ENCODE peak calls at places on chromosome 13, in six cellular contexts. S is endodermal cell; K is CD8-positive, alpha-beta T cell; F is heart right ventricle; A is naive thymus-derived CD4-positive, alpha-beta T cell; B is fibroblast of lung. I is an unnamed sample.
A peak's percentile ranks its signal among the peaks of the same experiment; 100 is the strongest.

GRCh38 chr13:37769545-37769944 is 100.0 kb downstream of the TRPC4 start:
- DNase-seq in S (no peak), K (no peak), F (no peak), A (no peak), B (no peak), I (no peak)

GRCh38 chr13:30559274-30559673 is 58.4 kb upstream of the USPL1 start:
- DNase-seq in S (no peak), K (no peak), F (no peak), A (no peak), B (no peak), I (no peak)

GRCh38 chr13:48231080-48231479 is 1.9 kb upstream of the ITM2B start:
- DNase-seq in S (no peak), K (no peak), F (no peak), A (no peak), B (peak; percentile 55), I (no peak)

GRCh38 chr13:48304132-48304876 is 753 bp downstream of the RB1 start:
- DNase-seq in S (no peak), K (no peak), F (peak; percentile 21), A (peak; percentile 62), B (peak; percentile 61), I (peak; percentile 36)

GRCh38 chr13:33347866-33348265 is 62.3 kb upstream of the STARD13 start:
- DNase-seq in S (no peak), K (no peak), F (no peak), A (no peak), B (no peak), I (no peak)

GRCh38 chr13:101149735-101150380 is 266.4 kb downstream of the NALCN start:
- DNase-seq in S (peak; percentile 76), K (no peak), F (no peak), A (no peak), B (peak; percentile 71), I (no peak)

GRCh38 chr13:27481766-27482165 is 31.4 kb upstream of the MTIF3 start:
- DNase-seq in S (peak; percentile 96), K (no peak), F (no peak), A (peak; percentile 9), B (peak; percentile 27), I (no peak)

GRCh38 chr13:106762711-106763110 is 194.8 kb upstream of the ARGLU1 start:
- DNase-seq in S (no peak), K (no peak), F (no peak), A (no peak), B (no peak), I (no peak)

GRCh38 chr13:41547253-41548000 is 90.1 kb downstream of the RGCC start:
- DNase-seq in S (peak; percentile 63), K (no peak), F (peak; percentile 64), A (no peak), B (no peak), I (no peak)

GRCh38 chr13:48369988-48370387 is 42.9 kb downstream of the LPAR6 start:
- DNase-seq in S (no peak), K (no peak), F (no peak), A (no peak), B (no peak), I (no peak)

GRCh38 chr13:100063333-100063732 is 25.6 kb upstream of the PCCA start:
- DNase-seq in S (no peak), K (no peak), F (no peak), A (no peak), B (peak; percentile 80), I (no peak)

GRCh38 chr13:106597190-106597589 is 29.3 kb upstream of the ARGLU1 start:
- DNase-seq in S (no peak), K (no peak), F (peak; percentile 72), A (no peak), B (no peak), I (no peak)

GRCh38 chr13:35512271-35512920 is 35.9 kb upstream of the MAB21L1 start:
- DNase-seq in S (no peak), K (no peak), F (no peak), A (no peak), B (peak; percentile 97), I (no peak)

GRCh38 chr13:37889102-37889501 is 19.5 kb upstream of the TRPC4 start:
- DNase-seq in S (no peak), K (no peak), F (no peak), A (no peak), B (peak; percentile 35), I (no peak)

GRCh38 chr13:82878536-82878935 is 1003.7 kb downstream of the SLITRK1 start:
- DNase-seq in S (no peak), K (no peak), F (no peak), A (no peak), B (peak; percentile 22), I (no peak)

GRCh38 chr13:110297011-110297410 is 9.9 kb downstream of the COL4A1 start:
- DNase-seq in S (peak; percentile 81), K (no peak), F (no peak), A (no peak), B (no peak), I (no peak)

GRCh38 chr13:110300090-110300815 is 6.7 kb downstream of the COL4A1 start:
- DNase-seq in S (no peak), K (no peak), F (no peak), A (no peak), B (peak; percentile 67), I (no peak)

GRCh38 chr13:110298221-110298565 is 8.8 kb downstream of the COL4A1 start:
- DNase-seq in S (no peak), K (no peak), F (no peak), A (no peak), B (peak; percentile 36), I (no peak)

GRCh38 chr13:110297771-110298170 is 9.2 kb downstream of the COL4A1 start:
- DNase-seq in S (no peak), K (no peak), F (no peak), A (no peak), B (peak; percentile 57), I (no peak)

GRCh38 chr13:110298566-110299321 is 8.2 kb downstream of the COL4A1 start:
- DNase-seq in S (peak; percentile 76), K (no peak), F (peak; percentile 48), A (no peak), B (peak; percentile 38), I (no peak)
- H3K4me1 ChIP-seq in S (peaks cover 40% of the 10 kb centered on the region), K (no peaks in the 10 kb centered on the region), F (peaks cover 93% of the 10 kb centered on the region), A (no peaks in the 10 kb centered on the region), B (peaks cover 35% of the 10 kb centered on the region), I (no peaks in the 10 kb centered on the region)

GRCh38 chr13:112348642-112349345 is 27.4 kb upstream of the SPACA7 start:
- DNase-seq in S (no peak), K (no peak), F (no peak), A (no peak), B (no peak), I (no peak)

GRCh38 chr13:112349681-112350080 is 26.5 kb upstream of the SPACA7 start:
- DNase-seq in S (no peak), K (no peak), F (no peak), A (no peak), B (no peak), I (no peak)

GRCh38 chr13:112345826-112346172 is 30.4 kb upstream of the SPACA7 start:
- DNase-seq in S (no peak), K (no peak), F (no peak), A (no peak), B (no peak), I (no peak)

GRCh38 chr13:112346173-112346898 is 29.8 kb upstream of the SPACA7 start:
- DNase-seq in S (peak; percentile 80), K (no peak), F (no peak), A (no peak), B (no peak), I (no peak)

DNA sequence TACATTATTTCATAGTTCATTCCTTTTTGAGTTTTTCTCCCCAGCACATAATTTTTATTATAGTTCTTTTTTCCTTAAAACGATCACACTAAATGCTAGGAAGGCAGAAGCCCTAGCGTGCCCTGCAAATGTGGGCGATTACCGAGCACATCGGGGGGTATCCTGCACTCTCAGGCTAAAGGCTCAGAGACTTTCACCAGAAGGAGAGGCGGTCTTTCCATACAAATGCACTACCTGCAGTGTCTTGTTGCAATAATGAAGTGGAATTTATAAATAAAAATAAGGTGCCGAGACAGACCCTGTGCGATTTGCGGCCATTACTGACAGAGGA is 29.3 kb upstream of the SPACA7 start:
- DNase-seq in S (peak; percentile 85), K (no peak), F (no peak), A (no peak), B (no peak), I (no peak)
- H3K27me3 ChIP-seq in S (peaks cover 34% of the 10 kb centered on the region), K (no peaks in the 10 kb centered on the region), F (peaks cover 58% of the 10 kb centered on the region), A (no peaks in the 10 kb centered on the region), B (no peaks in the 10 kb centered on the region), I (no peaks in the 10 kb centered on the region)

GRCh38 chr13:113969311-113969972 is 4.4 kb downstream of the C13orf46 start:
- DNase-seq in S (no peak), K (no peak), F (no peak), A (no peak), B (no peak), I (no peak)
- H3K36me3 ChIP-seq in S (no peaks in the 10 kb centered on the region), K (peaks cover 24% of the 10 kb centered on the region), F (peaks cover 8% of the 10 kb centered on the region), A (no peaks in the 10 kb centered on the region), B (peaks cover 37% of the 10 kb centered on the region), I (peaks cover 26% of the 10 kb centered on the region)

DNA sequence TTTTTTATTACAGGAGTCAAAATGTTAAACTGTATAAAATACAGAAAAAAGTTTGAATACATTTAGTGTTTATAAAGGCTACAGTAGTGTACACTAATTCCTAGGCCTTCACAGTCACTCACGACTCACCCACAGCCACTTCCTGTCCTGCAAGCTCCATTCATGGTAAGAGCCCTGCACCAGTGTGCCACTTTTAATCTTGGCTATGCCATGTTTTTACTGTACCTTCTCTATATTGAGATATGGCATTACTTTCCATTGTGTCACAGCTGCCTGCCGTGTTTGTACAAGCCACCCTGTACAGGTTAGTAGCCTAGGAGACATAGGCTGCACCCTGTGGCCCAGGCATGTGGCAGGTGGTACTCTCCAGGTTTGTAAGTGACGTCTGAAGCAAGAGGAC is 32.1 kb downstream of the C1QTNF9 start:
- DNase-seq in S (no peak), K (no peak), F (no peak), A (no peak), B (peak; percentile 7), I (no peak)
- H3K4me1 ChIP-seq in S (no peaks in the 10 kb centered on the region), K (no peaks in the 10 kb centered on the region), F (no peaks in the 10 kb centered on the region), A (no peaks in the 10 kb centered on the region), B (no peaks in the 10 kb centered on the region), I (no peaks in the 10 kb centered on the region)

GRCh38 chr13:112443191-112444000 is 67.2 kb downstream of the SPACA7 start:
- DNase-seq in S (peak; percentile 76), K (no peak), F (no peak), A (no peak), B (no peak), I (no peak)
- H3K27me3 ChIP-seq in S (peaks cover 17% of the 10 kb centered on the region), K (peaks cover 4% of the 10 kb centered on the region), F (peaks cover 45% of the 10 kb centered on the region), A (no peaks in the 10 kb centered on the region), B (no peaks in the 10 kb centered on the region), I (no peaks in the 10 kb centered on the region)

GRCh38 chr13:25310891-25311290 is 9.5 kb downstream of the NUP58 start:
- DNase-seq in S (no peak), K (no peak), F (no peak), A (no peak), B (no peak), I (no peak)
- H3K36me3 ChIP-seq in S (peaks cover 76% of the 10 kb centered on the region), K (peaks cover 26% of the 10 kb centered on the region), F (peaks cover 87% of the 10 kb centered on the region), A (peaks cover 6% of the 10 kb centered on the region), B (peaks cover 4% of the 10 kb centered on the region), I (peaks cover 29% of the 10 kb centered on the region)

I was measured in CD4-positive, alpha-beta memory T cell.